ENCODE peak calls at places on chromosomes 4 and X, in ten cellular contexts. Q is colonic mucosa; H is tibial artery; V is PC-3; A is right atrium auricular region; L is transverse colon; K is aorta; J is substantia nigra; D is brain microvascular endothelial cell; C is CD8-positive, alpha-beta memory T cell. R is an unnamed sample.

GRCh38 chr4:80011636-80012236 is 61.3 kb downstream of the ANTXR2 start:
- DNase-seq in Q (no peak), H (no peak), V (no peak), A (no peak), L (no peak), K (no peak), J (no peak), D (peak), C (no peak), R (no peak)

GRCh38 chr4:136557396-136557795 is 974.9 kb downstream of the PCDH18 start:
- DNase-seq in Q (no peak), H (no peak), V (no peak), A (no peak), L (no peak), K (no peak), J (no peak), D (no peak), C (no peak), R (no peak)

GRCh38 chr4:139950568-139950967 is 203.4 kb downstream of the MAML3 start:
- DNase-seq in Q (no peak), H (no peak), V (no peak), A (no peak), L (no peak), K (no peak), J (no peak), D (peak), C (no peak), R (no peak)

GRCh38 chrX:125826080-125826479 is 340.0 kb downstream of the DCAF12L2 start:
- DNase-seq in Q (no peak), H (no peak), V (no peak), A (no peak), L (no peak), K (no peak), J (no peak), D (no peak), C (no peak), R (no peak)

GRCh38 chr4:104501290-104501689 is 6.6 kb upstream of the CXXC4 start:
- DNase-seq in Q (no peak), H (no peak), V (no peak), A (no peak), L (no peak), K (no peak), J (no peak), D (no peak), C (no peak), R (no peak)

GRCh38 chrX:30971761-30972603 is 82.9 kb upstream of the TAB3 start:
- DNase-seq in Q (peak), H (no peak), V (peak), A (no peak), L (peak), K (no peak), J (peak), D (peak), C (peak), R (no peak)

GRCh38 chr4:93373893-93374860 is 454.4 kb upstream of the ATOH1 start:
- DNase-seq in Q (no peak), H (no peak), V (no peak), A (no peak), L (no peak), K (no peak), J (no peak), D (no peak), C (no peak), R (no peak)

GRCh38 chrX:15128838-15129237 is 141.0 kb downstream of the ASB9 start:
- DNase-seq in Q (no peak), H (no peak), V (no peak), A (no peak), L (no peak), K (no peak), J (no peak), D (no peak), C (no peak), R (no peak)

GRCh38 chrX:97683256-97683655 is 799.5 kb downstream of the RPA4 start:
- DNase-seq in Q (no peak), H (no peak), V (no peak), A (no peak), L (peak), K (no peak), J (no peak), D (no peak), C (no peak), R (no peak)

GRCh38 chr4:65658117-65658516 is 12.2 kb downstream of the EPHA5 start:
- DNase-seq in Q (no peak), H (no peak), V (no peak), A (no peak), L (no peak), K (no peak), J (no peak), D (no peak), C (no peak), R (no peak)

GRCh38 chr4:55068522-55068921 is 56.9 kb downstream of the KDR start:
- DNase-seq in Q (no peak), H (no peak), V (no peak), A (no peak), L (no peak), K (no peak), J (no peak), D (no peak), C (no peak), R (no peak)

GRCh38 chr4:130668859-130669258 is 1572.9 kb downstream of the C4orf33 start:
- DNase-seq in Q (no peak), H (no peak), V (no peak), A (no peak), L (no peak), K (no peak), J (no peak), D (no peak), C (no peak), R (no peak)

GRCh38 chr4:121326580-121326979 is 54.2 kb downstream of the QRFPR start:
- DNase-seq in Q (no peak), H (no peak), V (no peak), A (no peak), L (no peak), K (no peak), J (no peak), D (no peak), C (no peak), R (no peak)
- H3K27ac ChIP-seq in Q (no peak), H (no peak), V (no peak), A (no peak), L (no peak), K (no peak), J (no peak), D (no peak), C (no peak), R (no peak)

GRCh38 chr4:155530290-155530689 is 136.4 kb upstream of the GUCY1A1 start:
- DNase-seq in Q (no peak), H (no peak), V (peak), A (no peak), L (no peak), K (no peak), J (no peak), D (no peak), C (no peak), R (peak)

GRCh38 chr4:155529761-155530160 is 136.9 kb upstream of the GUCY1A1 start:
- DNase-seq in Q (no peak), H (no peak), V (peak), A (no peak), L (no peak), K (no peak), J (no peak), D (no peak), C (no peak), R (no peak)

GRCh38 chr4:155523358-155523757 is 143.3 kb upstream of the GUCY1A1 start:
- DNase-seq in Q (no peak), H (no peak), V (no peak), A (no peak), L (no peak), K (no peak), J (no peak), D (no peak), C (no peak), R (no peak)

GRCh38 chr4:155529197-155529596 is 137.5 kb upstream of the GUCY1A1 start:
- DNase-seq in Q (no peak), H (no peak), V (peak), A (no peak), L (no peak), K (no peak), J (no peak), D (no peak), C (no peak), R (no peak)

DNA sequence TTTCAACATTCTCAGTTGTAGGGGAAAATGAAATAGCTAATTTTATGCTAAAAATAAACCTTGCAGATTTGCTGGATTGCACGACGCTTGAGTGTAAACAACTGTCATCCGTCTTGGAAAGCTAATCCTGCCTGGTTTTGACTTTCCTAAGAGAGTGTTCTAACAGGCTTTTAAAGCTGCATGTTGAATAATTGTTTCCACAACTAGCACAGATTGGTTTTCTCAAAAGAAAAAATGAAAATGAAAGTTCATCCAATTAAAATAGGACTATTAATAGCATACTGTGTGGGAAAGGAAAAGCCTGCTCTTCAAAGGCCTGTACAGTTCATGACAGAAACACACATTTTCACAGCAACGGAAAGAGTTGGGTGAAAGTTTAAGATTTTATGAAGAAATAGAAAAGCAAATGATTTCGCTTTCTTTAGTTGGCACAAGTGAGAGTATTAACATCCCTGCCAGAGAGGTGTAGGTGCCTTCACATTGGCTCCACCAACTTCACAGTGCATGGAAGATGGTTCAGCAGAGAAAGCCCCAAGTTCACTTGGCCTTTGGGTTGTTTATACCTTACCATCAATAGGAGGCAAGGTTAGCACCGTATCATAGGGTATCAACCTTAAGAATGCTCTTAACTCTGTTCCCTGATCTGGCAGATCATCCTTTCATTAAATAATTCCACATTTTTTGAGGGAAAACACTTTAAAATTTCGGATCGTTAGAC is 140.0 kb upstream of the GUCY1A1 start:
- DNase-seq in Q (no peak), H (no peak), V (no peak), A (no peak), L (no peak), K (no peak), J (no peak), D (no peak), C (no peak), R (no peak)
- H3K27ac ChIP-seq in Q (peak), H (peak), V (no peak), A (peak), L (peak), K (peak), J (no peak), D (no peak), C (no peak), R (no peak)

DNA sequence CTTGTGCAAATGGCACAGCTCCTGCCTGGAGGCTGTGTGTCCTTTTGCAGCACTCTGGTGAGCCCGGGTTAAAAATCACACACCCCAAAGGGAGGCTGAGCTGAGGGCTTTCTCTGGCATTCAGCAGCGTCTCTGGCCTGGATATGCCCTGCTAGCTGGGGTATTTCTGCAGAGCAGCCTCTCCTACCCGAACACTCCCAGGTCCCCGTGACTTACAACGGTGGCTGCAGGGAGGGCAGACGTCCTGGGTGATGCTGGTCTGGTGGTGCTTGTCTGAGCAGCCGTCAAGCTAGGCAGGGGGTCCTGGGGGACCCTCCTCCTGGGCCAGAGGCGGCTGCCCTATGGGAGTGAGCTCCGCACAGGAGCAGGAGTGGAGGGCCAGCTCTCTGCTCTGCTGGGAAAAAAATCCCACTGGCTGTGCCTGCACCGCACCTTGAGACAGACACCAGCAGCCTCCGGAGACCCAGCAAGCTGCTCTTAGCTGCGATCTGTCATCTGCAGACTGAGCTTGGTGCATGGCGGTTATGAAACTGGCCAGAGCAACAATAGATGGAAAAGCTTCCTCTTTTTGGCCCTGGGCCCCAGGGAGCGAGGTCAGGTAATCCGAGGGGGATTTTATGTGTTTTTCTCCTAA is 41.3 kb upstream of the ASMTL start:
- DNase-seq in Q (no peak), H (no peak), V (no peak), A (peak), L (peak), K (no peak), J (no peak), D (no peak), C (no peak), R (no peak)
- H3K27ac ChIP-seq in Q (no peak), H (no peak), V (no peak), A (peak), L (no peak), K (no peak), J (no peak), D (no peak), C (peak), R (no peak)

GRCh38 chrX:122418758-122419157 is 765.3 kb upstream of the GRIA3 start:
- DNase-seq in Q (no peak), H (no peak), V (no peak), A (no peak), L (no peak), K (no peak), J (no peak), D (no peak), C (no peak), R (no peak)
- H3K27ac ChIP-seq in Q (no peak), H (no peak), V (no peak), A (no peak), L (no peak), K (no peak), J (no peak), D (no peak), C (no peak), R (no peak)

DNA sequence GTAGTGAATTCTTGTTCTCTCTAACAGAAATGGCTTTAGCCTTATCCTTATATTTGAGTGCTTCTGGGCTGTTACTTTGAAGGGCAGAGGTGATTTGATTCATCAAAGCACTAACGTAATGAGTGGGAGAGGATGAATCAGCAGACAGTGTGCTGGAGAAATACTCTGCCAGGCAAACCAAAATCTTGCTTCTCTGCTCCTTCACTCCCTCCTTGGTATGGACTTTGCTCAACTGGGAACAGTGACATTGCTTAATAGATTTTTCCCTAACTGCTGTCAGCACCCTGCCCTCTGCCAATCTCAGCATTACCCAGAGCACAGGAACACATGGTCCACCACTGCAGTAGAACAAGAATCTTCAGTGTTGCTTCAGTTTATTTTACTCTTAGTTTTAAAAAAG is 56.0 kb downstream of the PDLIM5 start:
- DNase-seq in Q (peak), H (peak), V (peak), A (peak), L (peak), K (no peak), J (no peak), D (peak), C (no peak), R (peak)
- H3K27ac ChIP-seq in Q (peak), H (peak), V (peak), A (peak), L (peak), K (no peak), J (no peak), D (peak), C (no peak), R (peak)

GRCh38 chrX:27008486-27008885 is 454.7 kb downstream of the PPP4R3C start:
- DNase-seq in Q (no peak), H (no peak), V (no peak), A (no peak), L (no peak), K (no peak), J (no peak), D (no peak), C (no peak), R (no peak)
- H3K27ac ChIP-seq in Q (no peak), H (no peak), V (no peak), A (no peak), L (no peak), K (no peak), J (no peak), D (no peak), C (no peak), R (no peak)

GRCh38 chr4:86307432-86307831 is 52.4 kb downstream of the MAPK10 start:
- DNase-seq in Q (no peak), H (no peak), V (no peak), A (no peak), L (no peak), K (no peak), J (no peak), D (no peak), C (no peak), R (no peak)
- H3K27ac ChIP-seq in Q (no peak), H (no peak), V (no peak), A (no peak), L (no peak), K (no peak), J (no peak), D (peak), C (no peak), R (no peak)

GRCh38 chr4:185966549-185966948 is 102.4 kb upstream of the TLR3 start:
- DNase-seq in Q (no peak), H (no peak), V (no peak), A (no peak), L (no peak), K (no peak), J (no peak), D (no peak), C (no peak), R (no peak)

GRCh38 chr4:185965456-185966384 is 103.2 kb upstream of the TLR3 start:
- DNase-seq in Q (no peak), H (no peak), V (no peak), A (no peak), L (no peak), K (no peak), J (no peak), D (no peak), C (no peak), R (no peak)

GRCh38 chr4:185969657-185970056 is 99.3 kb upstream of the TLR3 start:
- DNase-seq in Q (no peak), H (no peak), V (no peak), A (no peak), L (no peak), K (no peak), J (no peak), D (no peak), C (no peak), R (no peak)

DNA sequence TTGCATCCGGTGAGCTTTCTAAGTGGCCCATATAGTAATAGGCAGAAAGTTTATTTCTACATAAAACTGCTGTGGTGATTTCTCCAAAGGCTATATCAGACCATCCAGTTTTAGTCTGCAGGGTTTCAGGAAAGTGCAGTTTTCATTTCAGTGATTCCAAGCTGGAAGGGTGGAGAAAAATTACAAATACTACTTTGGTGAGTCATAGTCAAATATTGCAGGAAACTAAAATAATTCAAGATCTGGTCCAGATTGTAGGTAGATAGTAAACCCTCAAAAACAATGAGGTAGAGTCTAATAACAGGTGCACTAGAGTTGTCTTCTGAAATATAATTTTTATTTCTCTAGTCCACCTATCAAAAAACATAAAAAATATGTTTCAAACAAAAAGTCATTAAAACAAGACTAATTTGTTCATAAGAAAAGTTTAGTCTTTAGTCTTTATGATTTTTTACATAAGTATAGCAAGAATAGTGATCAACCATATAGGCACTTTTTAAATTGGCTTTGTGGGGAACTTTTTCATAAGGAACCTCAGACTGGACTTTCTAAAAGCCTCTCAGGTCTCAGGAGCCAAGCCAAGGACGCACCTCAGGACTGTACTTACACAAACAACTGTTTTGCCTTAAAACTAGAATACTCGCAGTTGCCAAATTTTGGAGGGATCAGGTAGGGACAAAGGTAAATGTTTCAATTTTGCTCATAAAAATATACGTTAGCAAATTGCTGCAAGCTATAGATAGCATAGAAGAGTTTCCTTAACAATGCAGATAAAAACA is 101.8 kb upstream of the TLR3 start:
- DNase-seq in Q (no peak), H (no peak), V (peak), A (no peak), L (no peak), K (no peak), J (no peak), D (no peak), C (no peak), R (no peak)
- H3K27ac ChIP-seq in Q (no peak), H (no peak), V (peak), A (no peak), L (no peak), K (peak), J (no peak), D (no peak), C (no peak), R (no peak)

GRCh38 chr4:67014592-67014991 is 530.7 kb downstream of the CENPC start:
- DNase-seq in Q (no peak), H (no peak), V (no peak), A (no peak), L (no peak), K (no peak), J (no peak), D (no peak), C (no peak), R (no peak)

GRCh38 chr4:67019670-67020069 is 525.6 kb downstream of the CENPC start:
- DNase-seq in Q (no peak), H (no peak), V (no peak), A (no peak), L (no peak), K (no peak), J (no peak), D (no peak), C (no peak), R (no peak)

GRCh38 chr4:67020079-67020807 is 525.1 kb downstream of the CENPC start:
- DNase-seq in Q (no peak), H (no peak), V (peak), A (no peak), L (no peak), K (no peak), J (no peak), D (no peak), C (no peak), R (no peak)
- H3K27ac ChIP-seq in Q (no peak), H (no peak), V (no peak), A (no peak), L (no peak), K (no peak), J (no peak), D (peak), C (no peak), R (no peak)